ENCODE peak calls at places on chromosomes 12 and 14, in nine cellular contexts. One of them, this sample, is unnamed.
A peak's percentile ranks its signal among the peaks of the same experiment; 100 is the strongest.

GRCh38 chr14:56745091-56745490 is 65.2 kb downstream of the OTX2 start:
- DNase-seq in activated CD4-positive, alpha-beta T cell treated with anti-CD3 and anti-CD28 coated beads, Interleukin-2, amount 10 ng/mL, durations not matched to agents 7 days and 5 days: no peak
- DNase-seq in NCI-H1436 treated with DMSO at 0.1 percent for 48 hours: no peak
- DNase-seq in CD8-positive, alpha-beta T cell: no peak
- DNase-seq in AG04449: no peak
- DNase-seq in ELR: no peak
- DNase-seq in stimulated activated CD4-positive, alpha-beta T cell treated with anti-CD3 and anti-CD28 coated beads, TNF-alpha, amount 100 ng/mL, for 24 hours: no peak
- DNase-seq in neural progenitor cell: no peak
- DNase-seq in LHCN-M2: no peak
- DNase-seq in this sample: no peak

GRCh38 chr14:99003646-99004045 is 268.4 kb downstream of the BCL11B start:
- DNase-seq in stimulated activated CD4-positive, alpha-beta T cell treated with anti-CD3 and anti-CD28 coated beads, TNF-alpha, amount 100 ng/mL, for 24 hours: no peak
- DNase-seq in AG04449: no peak
- DNase-seq in activated CD4-positive, alpha-beta T cell treated with anti-CD3 and anti-CD28 coated beads, Interleukin-2, amount 10 ng/mL, durations not matched to agents 7 days and 5 days: no peak
- DNase-seq in LHCN-M2: no peak
- DNase-seq in NCI-H1436 treated with DMSO at 0.1 percent for 48 hours: no peak
- DNase-seq in ELR: no peak
- DNase-seq in neural progenitor cell: no peak
- DNase-seq in CD8-positive, alpha-beta T cell: no peak
- DNase-seq in this sample: no peak

GRCh38 chr14:94044476-94045091 is 18.4 kb downstream of the OTUB2 start:
- DNase-seq in LHCN-M2: no peak
- DNase-seq in NCI-H1436 treated with DMSO at 0.1 percent for 48 hours: no peak
- DNase-seq in neural progenitor cell: no peak
- DNase-seq in AG04449: no peak
- DNase-seq in ELR: no peak
- DNase-seq in stimulated activated CD4-positive, alpha-beta T cell treated with anti-CD3 and anti-CD28 coated beads, TNF-alpha, amount 100 ng/mL, for 24 hours: no peak
- DNase-seq in activated CD4-positive, alpha-beta T cell treated with anti-CD3 and anti-CD28 coated beads, Interleukin-2, amount 10 ng/mL, durations not matched to agents 7 days and 5 days: no peak
- DNase-seq in CD8-positive, alpha-beta T cell: no peak
- DNase-seq in this sample: no peak

GRCh38 chr12:132685400-132685799 is 1.7 kb downstream of the POLE start:
- DNase-seq in CD8-positive, alpha-beta T cell: no peak
- DNase-seq in ELR: no peak
- DNase-seq in neural progenitor cell: no peak
- DNase-seq in NCI-H1436 treated with DMSO at 0.1 percent for 48 hours: no peak
- DNase-seq in LHCN-M2: no peak
- DNase-seq in stimulated activated CD4-positive, alpha-beta T cell treated with anti-CD3 and anti-CD28 coated beads, TNF-alpha, amount 100 ng/mL, for 24 hours: no peak
- DNase-seq in AG04449: no peak
- DNase-seq in activated CD4-positive, alpha-beta T cell treated with anti-CD3 and anti-CD28 coated beads, Interleukin-2, amount 10 ng/mL, durations not matched to agents 7 days and 5 days: no peak
- DNase-seq in this sample: no peak

GRCh38 chr14:59354666-59355065 is 110.5 kb downstream of the GPR135 start:
- DNase-seq in NCI-H1436 treated with DMSO at 0.1 percent for 48 hours: no peak
- DNase-seq in AG04449: peak; percentile 36
- DNase-seq in activated CD4-positive, alpha-beta T cell treated with anti-CD3 and anti-CD28 coated beads, Interleukin-2, amount 10 ng/mL, durations not matched to agents 7 days and 5 days: no peak
- DNase-seq in stimulated activated CD4-positive, alpha-beta T cell treated with anti-CD3 and anti-CD28 coated beads, TNF-alpha, amount 100 ng/mL, for 24 hours: no peak
- DNase-seq in neural progenitor cell: no peak
- DNase-seq in ELR: peak; percentile 78
- DNase-seq in LHCN-M2: peak; percentile 94
- DNase-seq in CD8-positive, alpha-beta T cell: no peak
- DNase-seq in this sample: no peak

GRCh38 chr14:79745046-79745445 is 466.3 kb downstream of the DIO2 start:
- DNase-seq in ELR: no peak
- DNase-seq in activated CD4-positive, alpha-beta T cell treated with anti-CD3 and anti-CD28 coated beads, Interleukin-2, amount 10 ng/mL, durations not matched to agents 7 days and 5 days: no peak
- DNase-seq in stimulated activated CD4-positive, alpha-beta T cell treated with anti-CD3 and anti-CD28 coated beads, TNF-alpha, amount 100 ng/mL, for 24 hours: no peak
- DNase-seq in neural progenitor cell: no peak
- DNase-seq in CD8-positive, alpha-beta T cell: no peak
- DNase-seq in LHCN-M2: no peak
- DNase-seq in AG04449: no peak
- DNase-seq in NCI-H1436 treated with DMSO at 0.1 percent for 48 hours: no peak
- DNase-seq in this sample: no peak

GRCh38 chr14:104288272-104288671 is 149.9 kb downstream of the KIF26A start:
- DNase-seq in NCI-H1436 treated with DMSO at 0.1 percent for 48 hours: no peak
- DNase-seq in stimulated activated CD4-positive, alpha-beta T cell treated with anti-CD3 and anti-CD28 coated beads, TNF-alpha, amount 100 ng/mL, for 24 hours: no peak
- DNase-seq in AG04449: no peak
- DNase-seq in ELR: no peak
- DNase-seq in LHCN-M2: no peak
- DNase-seq in CD8-positive, alpha-beta T cell: no peak
- DNase-seq in neural progenitor cell: no peak
- DNase-seq in activated CD4-positive, alpha-beta T cell treated with anti-CD3 and anti-CD28 coated beads, Interleukin-2, amount 10 ng/mL, durations not matched to agents 7 days and 5 days: no peak
- DNase-seq in this sample: no peak

GRCh38 chr14:91244501-91244901 is at the start of gene GPR68:
- DNase-seq in stimulated activated CD4-positive, alpha-beta T cell treated with anti-CD3 and anti-CD28 coated beads, TNF-alpha, amount 100 ng/mL, for 24 hours: no peak
- DNase-seq in CD8-positive, alpha-beta T cell: no peak
- DNase-seq in neural progenitor cell: peak; percentile 71
- DNase-seq in LHCN-M2: peak; percentile 79
- DNase-seq in activated CD4-positive, alpha-beta T cell treated with anti-CD3 and anti-CD28 coated beads, Interleukin-2, amount 10 ng/mL, durations not matched to agents 7 days and 5 days: peak; percentile 51
- DNase-seq in AG04449: peak; percentile 28
- DNase-seq in ELR: peak; percentile 24
- DNase-seq in NCI-H1436 treated with DMSO at 0.1 percent for 48 hours: no peak
- DNase-seq in this sample: peak; percentile 75

GRCh38 chr14:78164226-78164853 is 5.8 kb upstream of the NRXN3 start:
- DNase-seq in stimulated activated CD4-positive, alpha-beta T cell treated with anti-CD3 and anti-CD28 coated beads, TNF-alpha, amount 100 ng/mL, for 24 hours: no peak
- DNase-seq in NCI-H1436 treated with DMSO at 0.1 percent for 48 hours: peak; percentile 16
- DNase-seq in ELR: peak; percentile 11
- DNase-seq in neural progenitor cell: peak; percentile 75
- DNase-seq in AG04449: no peak
- DNase-seq in LHCN-M2: no peak
- DNase-seq in CD8-positive, alpha-beta T cell: no peak
- DNase-seq in activated CD4-positive, alpha-beta T cell treated with anti-CD3 and anti-CD28 coated beads, Interleukin-2, amount 10 ng/mL, durations not matched to agents 7 days and 5 days: peak; percentile 22
- DNase-seq in this sample: peak; percentile 41

GRCh38 chr12:28750946-28751714 is 397.9 kb upstream of the FAR2 start:
- DNase-seq in stimulated activated CD4-positive, alpha-beta T cell treated with anti-CD3 and anti-CD28 coated beads, TNF-alpha, amount 100 ng/mL, for 24 hours: no peak
- DNase-seq in NCI-H1436 treated with DMSO at 0.1 percent for 48 hours: no peak
- DNase-seq in activated CD4-positive, alpha-beta T cell treated with anti-CD3 and anti-CD28 coated beads, Interleukin-2, amount 10 ng/mL, durations not matched to agents 7 days and 5 days: no peak
- DNase-seq in neural progenitor cell: no peak
- DNase-seq in ELR: no peak
- DNase-seq in AG04449: no peak
- DNase-seq in LHCN-M2: no peak
- DNase-seq in CD8-positive, alpha-beta T cell: no peak
- DNase-seq in this sample: no peak

GRCh38 chr14:93941293-93941910 is 14.3 kb downstream of the FAM181A start:
- DNase-seq in ELR: peak; percentile 94
- DNase-seq in LHCN-M2: peak; percentile 89
- DNase-seq in activated CD4-positive, alpha-beta T cell treated with anti-CD3 and anti-CD28 coated beads, Interleukin-2, amount 10 ng/mL, durations not matched to agents 7 days and 5 days: no peak
- DNase-seq in NCI-H1436 treated with DMSO at 0.1 percent for 48 hours: no peak
- DNase-seq in CD8-positive, alpha-beta T cell: no peak
- DNase-seq in neural progenitor cell: no peak
- DNase-seq in AG04449: no peak
- DNase-seq in stimulated activated CD4-positive, alpha-beta T cell treated with anti-CD3 and anti-CD28 coated beads, TNF-alpha, amount 100 ng/mL, for 24 hours: no peak
- DNase-seq in this sample: no peak

GRCh38 chr12:92261071-92261470 is 115.4 kb upstream of the BTG1 start:
- DNase-seq in neural progenitor cell: no peak
- DNase-seq in ELR: no peak
- DNase-seq in LHCN-M2: no peak
- DNase-seq in activated CD4-positive, alpha-beta T cell treated with anti-CD3 and anti-CD28 coated beads, Interleukin-2, amount 10 ng/mL, durations not matched to agents 7 days and 5 days: no peak
- DNase-seq in AG04449: no peak
- DNase-seq in stimulated activated CD4-positive, alpha-beta T cell treated with anti-CD3 and anti-CD28 coated beads, TNF-alpha, amount 100 ng/mL, for 24 hours: no peak
- DNase-seq in NCI-H1436 treated with DMSO at 0.1 percent for 48 hours: no peak
- DNase-seq in CD8-positive, alpha-beta T cell: no peak
- DNase-seq in this sample: no peak

GRCh38 chr14:101986953-101987352 is 22.6 kb downstream of the DYNC1H1 start:
- DNase-seq in stimulated activated CD4-positive, alpha-beta T cell treated with anti-CD3 and anti-CD28 coated beads, TNF-alpha, amount 100 ng/mL, for 24 hours: no peak
- DNase-seq in LHCN-M2: no peak
- DNase-seq in NCI-H1436 treated with DMSO at 0.1 percent for 48 hours: no peak
- DNase-seq in neural progenitor cell: no peak
- DNase-seq in ELR: no peak
- DNase-seq in CD8-positive, alpha-beta T cell: no peak
- DNase-seq in AG04449: no peak
- DNase-seq in activated CD4-positive, alpha-beta T cell treated with anti-CD3 and anti-CD28 coated beads, Interleukin-2, amount 10 ng/mL, durations not matched to agents 7 days and 5 days: no peak
- DNase-seq in this sample: no peak

GRCh38 chr12:8948711-8949524 is 527 bp downstream of the M6PR start:
- DNase-seq in LHCN-M2: peak; percentile 16
- DNase-seq in NCI-H1436 treated with DMSO at 0.1 percent for 48 hours: no peak
- DNase-seq in ELR: peak; percentile 49
- DNase-seq in neural progenitor cell: peak; percentile 75
- DNase-seq in activated CD4-positive, alpha-beta T cell treated with anti-CD3 and anti-CD28 coated beads, Interleukin-2, amount 10 ng/mL, durations not matched to agents 7 days and 5 days: peak; percentile 12
- DNase-seq in CD8-positive, alpha-beta T cell: no peak
- DNase-seq in AG04449: no peak
- DNase-seq in stimulated activated CD4-positive, alpha-beta T cell treated with anti-CD3 and anti-CD28 coated beads, TNF-alpha, amount 100 ng/mL, for 24 hours: no peak
- DNase-seq in this sample: no peak

GRCh38 chr14:30822080-30822571 is 52.2 kb upstream of the COCH start:
- DNase-seq in CD8-positive, alpha-beta T cell: no peak
- DNase-seq in activated CD4-positive, alpha-beta T cell treated with anti-CD3 and anti-CD28 coated beads, Interleukin-2, amount 10 ng/mL, durations not matched to agents 7 days and 5 days: no peak
- DNase-seq in LHCN-M2: no peak
- DNase-seq in neural progenitor cell: no peak
- DNase-seq in stimulated activated CD4-positive, alpha-beta T cell treated with anti-CD3 and anti-CD28 coated beads, TNF-alpha, amount 100 ng/mL, for 24 hours: no peak
- DNase-seq in ELR: no peak
- DNase-seq in AG04449: no peak
- DNase-seq in NCI-H1436 treated with DMSO at 0.1 percent for 48 hours: no peak
- DNase-seq in this sample: no peak

GRCh38 chr12:2940564-2940963 is 18.6 kb upstream of the TEAD4 start:
- DNase-seq in LHCN-M2: no peak
- DNase-seq in NCI-H1436 treated with DMSO at 0.1 percent for 48 hours: no peak
- DNase-seq in stimulated activated CD4-positive, alpha-beta T cell treated with anti-CD3 and anti-CD28 coated beads, TNF-alpha, amount 100 ng/mL, for 24 hours: no peak
- DNase-seq in CD8-positive, alpha-beta T cell: no peak
- DNase-seq in ELR: no peak
- DNase-seq in neural progenitor cell: no peak
- DNase-seq in activated CD4-positive, alpha-beta T cell treated with anti-CD3 and anti-CD28 coated beads, Interleukin-2, amount 10 ng/mL, durations not matched to agents 7 days and 5 days: no peak
- DNase-seq in AG04449: no peak
- DNase-seq in this sample: no peak

GRCh38 chr12:27382924-27383323 is 50.3 kb downstream of the BMAL2 start:
- DNase-seq in neural progenitor cell: no peak
- DNase-seq in CD8-positive, alpha-beta T cell: no peak
- DNase-seq in stimulated activated CD4-positive, alpha-beta T cell treated with anti-CD3 and anti-CD28 coated beads, TNF-alpha, amount 100 ng/mL, for 24 hours: no peak
- DNase-seq in LHCN-M2: no peak
- DNase-seq in activated CD4-positive, alpha-beta T cell treated with anti-CD3 and anti-CD28 coated beads, Interleukin-2, amount 10 ng/mL, durations not matched to agents 7 days and 5 days: no peak
- DNase-seq in NCI-H1436 treated with DMSO at 0.1 percent for 48 hours: no peak
- DNase-seq in AG04449: no peak
- DNase-seq in ELR: no peak
- DNase-seq in this sample: no peak